ENCODE peak calls at places on chromosomes 6 and 20, in five cellular contexts. Q is tibial artery; B is CD8-positive, alpha-beta T cell; A is mammary epithelial cell; M is adrenal gland. T is an unnamed sample.

GRCh38 chr6:16058188-16058780 is 70.6 kb upstream of the MYLIP start:
- DNase-seq in B (no peak), A (no peak), Q (no peak), M (peak; percentile 33), T (no peak)

GRCh38 chr6:2245954-2246863 is 804 bp upstream of the GMDS start:
- DNase-seq in Q (peak; percentile 73), B (peak; percentile 39), M (peak; percentile 65), A (peak; percentile 82), T (peak; percentile 27)

GRCh38 chr6:13484138-13484708 is 3.2 kb downstream of the GFOD1 start:
- DNase-seq in A (no peak), M (no peak), Q (no peak), B (no peak), T (no peak)

GRCh38 chr6:55617272-55617671 is 38.3 kb upstream of the HMGCLL1 start:
- DNase-seq in M (peak; percentile 30), B (no peak), Q (no peak), A (peak; percentile 44), T (no peak)

GRCh38 chr6:37409501-37409900 is 23.5 kb upstream of the CMTR1 start:
- DNase-seq in A (no peak), Q (no peak), B (no peak), M (no peak), T (no peak)

GRCh38 chr20:2995796-2996195 is 47.6 kb upstream of the GNRH2 start:
- DNase-seq in B (no peak), M (no peak), Q (no peak), A (no peak), T (no peak)

GRCh38 chr6:156423829-156424228 is 353.3 kb upstream of the ARID1B start:
- DNase-seq in Q (no peak), B (no peak), M (no peak), A (no peak), T (no peak)

GRCh38 chr20:4157516-4157915 is 142.2 kb upstream of the RNF24 start:
- DNase-seq in Q (no peak), M (no peak), B (no peak), A (no peak), T (no peak)

GRCh38 chr20:51749674-51750036 is 18.5 kb downstream of the ATP9A start:
- DNase-seq in A (peak; percentile 36), B (no peak), M (no peak), Q (no peak), T (no peak)

GRCh38 chr20:58308290-58308679 is 1.2 kb upstream of the RAB22A start:
- DNase-seq in B (peak; percentile 27), A (no peak), Q (no peak), M (no peak), T (no peak)
- H3K27ac ChIP-seq in B (peak overlapping the region; percentile 56), A (peak overlapping the region; percentile 79), Q (peak overlapping the region; percentile 90), M (no peak overlapping the region), T (peak overlapping the region; percentile 92)

GRCh38 chr20:62332421-62332820 is 29.6 kb downstream of the ADRM1 start:
- DNase-seq in A (no peak), Q (no peak), B (no peak), M (no peak), T (no peak)
- H3K36me3 ChIP-seq in A (peaks cover 10% of the 10 kb centered on the region), Q (peaks cover 100% of the 10 kb centered on the region), B (no peaks in the 10 kb centered on the region), M (no peaks in the 10 kb centered on the region), T (peaks cover 90% of the 10 kb centered on the region)

GRCh38 chr6:47734826-47735481 is 36.6 kb downstream of the ADGRF4 start:
- DNase-seq in A (no peak), M (no peak), Q (no peak), B (no peak), T (no peak)
- H3K4me3 ChIP-seq in A (no peak overlapping the region), M (no peak overlapping the region), Q (no peak overlapping the region), B (no peak overlapping the region), T (no peak overlapping the region)

DNA sequence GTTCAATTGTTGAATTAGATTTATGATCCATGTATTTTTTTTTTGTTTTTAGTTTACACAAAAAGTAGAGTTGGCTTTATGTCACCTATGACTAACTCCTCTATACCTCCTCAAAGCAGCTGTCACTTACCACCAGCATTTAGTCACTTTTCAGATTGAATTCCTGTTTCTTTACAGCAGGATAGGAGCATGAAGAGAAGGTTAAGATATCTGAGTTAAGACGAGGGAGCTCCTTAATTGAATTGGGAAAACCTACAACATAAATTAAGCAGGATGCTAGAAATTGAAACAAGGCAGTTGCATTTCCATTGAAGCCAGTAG is 237.2 kb downstream of the FARS2 start:
- DNase-seq in B (no peak), M (no peak), A (no peak), Q (no peak), T (no peak)
- H3K27ac ChIP-seq in B (no peak overlapping the region), M (no peak overlapping the region), A (no peak overlapping the region), Q (no peak overlapping the region), T (no peak overlapping the region)

GRCh38 chr20:50107796-50108331 is 5.1 kb downstream of the UBE2V1 start:
- DNase-seq in Q (no peak), B (no peak), M (no peak), A (no peak), T (no peak)
- H3K36me3 ChIP-seq in Q (no peaks in the 10 kb centered on the region), B (peaks cover 6% of the 10 kb centered on the region), M (no peaks in the 10 kb centered on the region), A (peaks cover 2% of the 10 kb centered on the region), T (no peaks in the 10 kb centered on the region)

GRCh38 chr20:37308098-37309050 is 18.9 kb downstream of the MANBAL start:
- DNase-seq in B (no peak), Q (no peak), A (peak; percentile 75), M (no peak), T (no peak)
- H3K4me3 ChIP-seq in B (no peak overlapping the region), Q (no peak overlapping the region), A (no peak overlapping the region), M (no peak overlapping the region), T (no peak overlapping the region)

GRCh38 chr6:151324079-151324825 is 67.1 kb downstream of the ZBTB2 start:
- DNase-seq in M (peak; percentile 80), B (peak; percentile 74), A (peak; percentile 62), Q (peak; percentile 94), T (peak; percentile 77)
- H3K27ac ChIP-seq in M (no peak overlapping the region), B (no peak overlapping the region), A (no peak overlapping the region), Q (peak overlapping the region; percentile 19), T (peak overlapping the region; percentile 53)

GRCh38 chr6:109370792-109371191 is 11.5 kb downstream of the CD164 start:
- DNase-seq in A (no peak), M (no peak), Q (no peak), B (no peak), T (no peak)
- H3K36me3 ChIP-seq in A (peaks cover 47% of the 10 kb centered on the region), M (no peaks in the 10 kb centered on the region), Q (peaks cover 84% of the 10 kb centered on the region), B (peaks cover 50% of the 10 kb centered on the region), T (peaks cover 90% of the 10 kb centered on the region)

DNA sequence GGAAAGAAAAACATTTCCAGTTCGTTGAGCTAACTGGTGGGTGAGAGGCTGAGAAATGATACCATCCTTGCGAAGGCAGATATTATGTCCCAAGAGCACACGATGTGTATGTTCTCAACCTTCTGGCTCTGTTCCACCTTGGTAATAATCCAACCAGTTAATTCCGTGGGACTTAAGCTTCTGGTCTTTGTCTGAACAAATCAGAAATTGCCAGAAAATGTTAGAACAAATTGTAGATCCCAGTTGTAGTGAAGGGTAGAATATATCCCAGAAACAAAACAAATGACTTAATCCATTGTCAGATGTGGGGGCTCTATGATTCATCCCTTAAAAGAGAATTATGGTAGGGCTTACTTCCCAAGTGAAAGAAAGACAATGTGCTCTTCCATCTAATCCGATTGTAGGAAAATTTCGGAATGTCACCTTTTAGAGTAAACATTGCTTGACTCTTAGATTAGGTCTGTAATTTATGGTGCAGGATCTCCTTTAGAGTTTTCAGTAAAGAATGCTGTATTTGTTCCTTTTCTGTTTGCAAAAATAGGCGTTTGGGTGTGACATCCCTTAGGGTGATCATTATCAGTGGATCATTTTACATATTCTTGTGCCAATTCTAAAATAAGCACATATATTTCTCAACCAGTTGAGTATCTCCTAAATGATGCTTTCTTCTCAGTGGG is 234.5 kb upstream of the ZNF217 start:
- DNase-seq in A (peak; percentile 91), Q (no peak), B (no peak), M (no peak), T (no peak)
- H3K4me3 ChIP-seq in A (peak overlapping the region; percentile 40), Q (peak overlapping the region; percentile 38), B (peak overlapping the region; percentile 33), M (peak overlapping the region; percentile 30), T (peak overlapping the region; percentile 46)

GRCh38 chr6:82737965-82738364 is 327.7 kb downstream of the UBE3D start:
- DNase-seq in A (no peak), M (no peak), Q (no peak), B (no peak), T (no peak)

GRCh38 chr6:82741325-82741995 is 324.2 kb downstream of the UBE3D start:
- DNase-seq in M (no peak), Q (no peak), B (no peak), A (peak; percentile 3), T (no peak)

GRCh38 chr6:82740066-82740465 is 325.6 kb downstream of the UBE3D start:
- DNase-seq in M (no peak), B (no peak), A (no peak), Q (no peak), T (no peak)

GRCh38 chr6:82739266-82739665 is 326.4 kb downstream of the UBE3D start:
- DNase-seq in M (no peak), A (no peak), B (no peak), Q (no peak), T (no peak)

GRCh38 chr6:82738773-82739172 is 326.9 kb downstream of the UBE3D start:
- DNase-seq in M (no peak), A (no peak), B (no peak), Q (no peak), T (no peak)
- H3K27ac ChIP-seq in M (no peak overlapping the region), A (no peak overlapping the region), B (no peak overlapping the region), Q (no peak overlapping the region), T (no peak overlapping the region)